ENCODE peak calls at places on chromosomes 12 and 14, in five cellular contexts. S is HEK293T; G is heart left ventricle; V is NCI-H2081; A is stimulated activated CD4-positive, alpha-beta T cell treated with anti-CD3 and anti-CD28 coated beads, Interleukin-1b, Interleukin-23, amount 100 ng/mL, for 4 hours. U is an unnamed sample.

GRCh38 chr12:52391618-52392002 is 6.2 kb upstream of the KRT84 start:
- DNase-seq in S (no peak), G (peak), V (peak), A (no peak), U (no peak)

GRCh38 chr12:104095289-104095688 is 31.0 kb downstream of the HCFC2 start:
- DNase-seq in S (no peak), G (no peak), V (no peak), A (no peak), U (no peak)

GRCh38 chr12:49346659-49347306 is at the start of gene DNAJC22:
- DNase-seq in S (peak), G (no peak), V (peak), A (no peak), U (no peak)

GRCh38 chr12:100229036-100229635 is 28.5 kb downstream of the ACTR6 start:
- DNase-seq in S (peak), G (no peak), V (no peak), A (no peak), U (no peak)

GRCh38 chr12:15253990-15254389 is 32.8 kb upstream of the RERG start:
- DNase-seq in S (no peak), G (no peak), V (no peak), A (no peak), U (no peak)

GRCh38 chr14:56194062-56194461 is 75.9 kb downstream of the PELI2 start:
- DNase-seq in S (no peak), G (no peak), V (no peak), A (no peak), U (peak)

GRCh38 chr14:39773387-39773786 is 341.2 kb upstream of the FBXO33 start:
- DNase-seq in S (no peak), G (no peak), V (no peak), A (no peak), U (no peak)

GRCh38 chr14:43687866-43688265 is 819.2 kb downstream of the FSCB start:
- DNase-seq in S (no peak), G (no peak), V (no peak), A (no peak), U (no peak)

GRCh38 chr12:14635776-14636175 is 60.6 kb downstream of the GUCY2C start:
- DNase-seq in S (no peak), G (no peak), V (no peak), A (no peak), U (no peak)

GRCh38 chr14:65748796-65749195 is 336.3 kb downstream of the FUT8 start:
- DNase-seq in S (no peak), G (no peak), V (no peak), A (no peak), U (no peak)

GRCh38 chr14:62099091-62099490 is 336.9 kb downstream of the SNAPC1 start:
- DNase-seq in S (no peak), G (no peak), V (no peak), A (no peak), U (no peak)

GRCh38 chr14:58697266-58697926 is 59.6 kb downstream of the DACT1 start:
- DNase-seq in S (no peak), G (no peak), V (no peak), A (no peak), U (no peak)

GRCh38 chr14:104096751-104097700 is 11.5 kb downstream of the ASPG start:
- DNase-seq in S (no peak), G (peak), V (no peak), A (no peak), U (no peak)